ENCODE peak calls at places on chromosomes 7 and 10, in four cellular contexts. R, P, Q and D are unnamed samples.

GRCh38 chr7:100965723-100966541 is 3.4 kb upstream of the MUC12 start:
- DNase-seq in R (peak; percentile 76), P (peak; percentile 98), Q (no peak), D (peak; percentile 84)

GRCh38 chr10:51832652-51833383 is 133.4 kb upstream of the CSTF2T start:
- DNase-seq in R (no peak), P (no peak), Q (no peak), D (no peak)

GRCh38 chr10:51171946-51172345 is 97.7 kb downstream of the PRKG1 start:
- DNase-seq in R (no peak), P (no peak), Q (no peak), D (no peak)

GRCh38 chr7:29319719-29320521 is 125.3 kb downstream of the CHN2 start:
- DNase-seq in R (no peak), P (no peak), Q (no peak), D (peak; percentile 31)

GRCh38 chr10:100656479-100656878 is 88.9 kb upstream of the PAX2 start:
- DNase-seq in R (no peak), P (peak; percentile 65), Q (no peak), D (no peak)

GRCh38 chr10:82037076-82037475 is 162.1 kb downstream of the NRG3 start:
- DNase-seq in R (no peak), P (no peak), Q (peak; percentile 77), D (no peak)

GRCh38 chr10:110919349-110919931 is at the start of gene SHOC2:
- DNase-seq in R (peak; percentile 99), P (peak; percentile 55), Q (peak; percentile 100), D (peak; percentile 100)

GRCh38 chr10:72083234-72084093 is 4.9 kb downstream of the SPOCK2 start:
- DNase-seq in R (no peak), P (no peak), Q (peak; percentile 3), D (no peak)

GRCh38 chr10:70494536-70494935 is 16.0 kb downstream of the PALD1 start:
- DNase-seq in R (no peak), P (no peak), Q (no peak), D (no peak)

GRCh38 chr7:156609010-156609877 is 31.3 kb upstream of the RNF32 start:
- DNase-seq in R (peak; percentile 51), P (no peak), Q (no peak), D (no peak)

GRCh38 chr7:55526770-55527169 is 45.5 kb downstream of the VOPP1 start:
- DNase-seq in R (peak; percentile 25), P (no peak), Q (no peak), D (no peak)

GRCh38 chr7:101707587-101707986 is 78.5 kb upstream of the MYL10 start:
- DNase-seq in R (peak; percentile 37), P (no peak), Q (no peak), D (no peak)

GRCh38 chr7:5620459-5620881 is 161.0 kb downstream of the RNF216 start:
- DNase-seq in R (no peak), P (no peak), Q (no peak), D (no peak)

GRCh38 chr7:5621776-5622175 is 159.7 kb downstream of the RNF216 start:
- DNase-seq in R (no peak), P (no peak), Q (no peak), D (no peak)

GRCh38 chr7:5622746-5623145 is 158.7 kb downstream of the RNF216 start:
- DNase-seq in R (no peak), P (no peak), Q (no peak), D (peak; percentile 77)

GRCh38 chr7:5622286-5622685 is 159.2 kb downstream of the RNF216 start:
- DNase-seq in R (no peak), P (no peak), Q (no peak), D (peak; percentile 53)

GRCh38 chr7:5619419-5620130 is 161.9 kb downstream of the RNF216 start:
- DNase-seq in R (no peak), P (no peak), Q (no peak), D (no peak)
- H3K4me1 ChIP-seq in R (no peaks in the 10 kb centered on the region), P (no peaks in the 10 kb centered on the region), Q (no peaks in the 10 kb centered on the region), D (no peaks in the 10 kb centered on the region)

DNA sequence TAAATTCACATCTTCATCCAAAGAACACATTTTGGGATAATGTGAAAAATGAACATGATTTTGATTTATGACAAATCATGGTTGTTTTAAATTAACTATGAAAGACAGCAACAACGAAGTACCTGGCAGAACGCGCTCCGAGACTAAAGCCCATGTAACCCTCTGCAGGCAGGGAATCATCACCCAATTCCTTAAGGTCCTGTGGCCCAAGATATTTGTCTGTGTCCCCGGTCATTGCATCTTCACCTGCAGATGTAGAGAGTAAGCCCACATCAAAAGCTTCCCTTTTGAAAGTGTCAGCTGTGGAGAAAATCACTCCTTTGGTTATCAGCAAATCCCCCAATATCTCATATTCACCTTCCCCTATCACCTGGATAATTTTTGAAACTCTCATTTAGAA is 232.5 kb upstream of the CCDC6 start:
- DNase-seq in R (no peak), P (no peak), Q (no peak), D (no peak)
- TF ChIP-seq EP300 in R (no peak), P (no peak), Q (no peak), D (no peak)

GRCh38 chr10:29064665-29065064 is 224.2 kb upstream of the LYZL1 start:
- DNase-seq in R (no peak), P (no peak), Q (no peak), D (no peak)
- H3K4me1 ChIP-seq in R (no peaks in the 10 kb centered on the region), P (peaks cover 53% of the 10 kb centered on the region), Q (no peaks in the 10 kb centered on the region), D (no peaks in the 10 kb centered on the region)

GRCh38 chr7:30764030-30764991 is 6.9 kb upstream of the MINDY4 start:
- DNase-seq in R (no peak), P (no peak), Q (peak; percentile 61), D (no peak)

GRCh38 chr7:30765359-30765758 is 5.9 kb upstream of the MINDY4 start:
- DNase-seq in R (no peak), P (no peak), Q (peak; percentile 43), D (no peak)

GRCh38 chr7:30760514-30761213 is 8.7 kb downstream of the INMT start:
- DNase-seq in R (no peak), P (no peak), Q (peak; percentile 67), D (no peak)

GRCh38 chr7:30757343-30757695 is 5.4 kb downstream of the INMT start:
- DNase-seq in R (no peak), P (no peak), Q (peak; percentile 60), D (no peak)

DNA sequence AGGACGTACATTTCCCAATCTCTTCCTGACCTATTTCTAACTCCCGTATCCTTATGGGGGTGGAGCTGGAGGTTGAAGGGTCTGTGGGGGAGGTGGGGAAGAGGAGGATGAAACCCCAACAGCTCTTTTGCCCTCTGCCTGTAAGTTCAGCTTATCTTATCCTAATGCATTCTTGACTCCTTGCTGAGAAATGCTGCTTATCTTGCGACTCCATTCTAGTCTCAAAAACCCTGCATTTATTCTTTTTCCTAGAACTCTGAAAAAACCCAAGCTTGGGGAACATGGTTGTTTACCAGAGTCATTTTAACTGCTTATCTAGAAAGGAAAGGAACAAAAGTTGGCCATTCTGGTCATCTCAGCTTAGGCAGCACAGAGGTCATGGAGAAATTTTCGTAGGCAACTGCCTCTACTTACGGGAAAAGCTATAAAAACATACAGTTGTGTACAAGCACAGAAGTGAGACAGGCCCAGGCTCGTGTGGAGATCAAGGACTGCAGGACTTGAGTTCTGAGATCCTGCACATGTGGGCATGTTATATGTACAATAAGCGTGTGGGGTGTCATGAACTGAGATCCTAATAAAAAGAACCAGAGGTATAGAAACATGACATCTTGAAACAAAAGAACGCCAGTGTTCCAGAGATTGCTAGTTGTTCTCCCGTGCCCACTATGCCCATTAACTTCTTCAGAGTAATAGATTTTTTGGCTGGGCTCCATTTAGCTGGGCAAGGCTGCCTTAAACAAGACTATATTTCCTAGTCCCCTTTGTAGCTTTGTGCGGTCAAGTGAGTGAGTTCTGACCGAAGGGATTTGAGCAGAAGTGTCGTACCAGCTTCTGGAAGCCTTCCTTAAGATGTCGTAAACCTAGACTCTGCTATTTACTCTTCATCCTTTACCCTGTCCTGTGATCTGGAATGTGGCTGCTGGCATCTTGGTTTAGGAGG is 9.6 kb downstream of the INMT start:
- DNase-seq in R (no peak), P (no peak), Q (no peak), D (no peak)
- TF ChIP-seq EP300 in R (no peak), P (no peak), Q (no peak), D (no peak)